ENCODE peak calls at places on chromosomes 6 and 20, in eight cellular contexts. G is kidney; U is CD8-positive, alpha-beta T cell; S is sigmoid colon; A is body of pancreas; C is lung; K is neural progenitor cell; Y is fibroblast of the aortic adventitia. I is an unnamed sample.

GRCh38 chr6:127586372-127586771 is 9.4 kb downstream of the C6orf58 start:
- DNase-seq in A (no peak), K (peak), S (no peak), Y (no peak), G (no peak), C (no peak), U (no peak), I (peak)

GRCh38 chr6:25202505-25202904 is 76.7 kb upstream of the CARMIL1 start:
- DNase-seq in Y (peak), S (no peak), G (no peak), A (no peak), U (no peak), C (no peak), K (no peak), I (peak)

GRCh38 chr6:130035211-130035610 is 16.8 kb downstream of the L3MBTL3 start:
- DNase-seq in Y (no peak), G (no peak), S (no peak), K (no peak), C (no peak), U (no peak), A (no peak), I (no peak)

GRCh38 chr6:170449835-170450753 is 103.0 kb downstream of the PSMB1 start:
- DNase-seq in C (no peak), G (no peak), U (peak), K (no peak), S (no peak), Y (no peak), A (no peak), I (no peak)

GRCh38 chr6:170030284-170031095 is 260.4 kb downstream of the DLL1 start:
- DNase-seq in Y (no peak), S (peak), G (peak), U (peak), A (no peak), K (no peak), C (no peak), I (no peak)

GRCh38 chr6:25326958-25327357 is 47.8 kb downstream of the CARMIL1 start:
- DNase-seq in K (no peak), S (no peak), Y (no peak), U (no peak), G (no peak), C (no peak), A (no peak), I (no peak)

GRCh38 chr20:36538026-36538764 is 3.1 kb upstream of the MYL9 start:
- DNase-seq in A (no peak), S (peak), Y (peak), G (no peak), U (no peak), C (no peak), K (no peak), I (no peak)

GRCh38 chr6:149082320-149082719 is 235.2 kb upstream of the TAB2 start:
- DNase-seq in U (peak), C (peak), S (peak), Y (peak), K (peak), G (peak), A (peak), I (peak)

GRCh38 chr20:9262653-9263194 is 193.8 kb downstream of the PLCB4 start:
- DNase-seq in C (no peak), G (no peak), K (no peak), Y (no peak), U (no peak), A (no peak), S (no peak), I (no peak)

GRCh38 chr6:74991573-74992332 is 214.1 kb downstream of the COL12A1 start:
- DNase-seq in G (no peak), A (no peak), U (no peak), Y (peak), K (peak), S (no peak), C (no peak), I (peak)

GRCh38 chr6:105324386-105325000 is 78.4 kb downstream of the PREP start:
- DNase-seq in G (no peak), Y (no peak), A (no peak), K (no peak), U (no peak), C (no peak), S (no peak), I (peak)

DNA sequence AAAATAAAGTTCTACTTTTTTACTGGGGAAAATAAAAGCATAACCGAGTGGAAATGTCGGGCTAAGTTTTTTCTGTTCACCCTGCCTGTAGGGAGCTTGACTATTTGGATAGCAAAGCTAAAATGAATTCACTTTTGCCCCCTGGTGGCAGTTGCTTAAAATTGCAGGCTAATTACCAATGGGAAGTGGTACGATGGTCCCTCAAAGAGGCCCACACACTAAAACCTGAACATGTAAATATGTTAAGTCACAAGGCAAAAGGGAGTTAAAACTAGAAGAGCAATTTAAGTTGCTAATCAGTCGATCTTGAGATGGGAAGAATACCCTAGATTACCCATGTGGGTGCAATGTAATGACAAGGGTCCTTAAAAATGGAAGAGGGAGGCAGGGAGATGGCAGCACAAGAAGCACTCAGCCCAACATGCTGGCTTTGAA is 916 bp upstream of the SUN5 start:
- DNase-seq in G (no peak), C (no peak), U (no peak), A (no peak), S (no peak), K (peak), Y (no peak), I (no peak)
- TF ChIP-seq CTCF in G (no peak), C (peak), U (peak), A (no peak), S (no peak), K (peak), Y (peak), I (peak)

GRCh38 chr20:1935696-1936366 is 40.6 kb downstream of the SIRPA start:
- DNase-seq in Y (no peak), C (no peak), G (no peak), S (peak), U (no peak), A (peak), K (no peak), I (no peak)
- H3K4me3 ChIP-seq in Y (no peak), C (no peak), G (no peak), S (no peak), U (no peak), A (no peak), K (no peak), I (no peak)

GRCh38 chr6:84691978-84692623 is 72.3 kb downstream of the TBX18 start:
- DNase-seq in S (no peak), U (no peak), C (no peak), Y (no peak), K (no peak), G (no peak), A (no peak), I (no peak)

GRCh38 chr6:84696181-84696580 is 68.2 kb downstream of the TBX18 start:
- DNase-seq in C (no peak), U (no peak), S (no peak), Y (peak), A (no peak), K (no peak), G (no peak), I (no peak)
- TF ChIP-seq CTCF in C (no peak), U (no peak), S (no peak), Y (no peak), A (no peak), K (no peak), G (no peak), I (no peak)

DNA sequence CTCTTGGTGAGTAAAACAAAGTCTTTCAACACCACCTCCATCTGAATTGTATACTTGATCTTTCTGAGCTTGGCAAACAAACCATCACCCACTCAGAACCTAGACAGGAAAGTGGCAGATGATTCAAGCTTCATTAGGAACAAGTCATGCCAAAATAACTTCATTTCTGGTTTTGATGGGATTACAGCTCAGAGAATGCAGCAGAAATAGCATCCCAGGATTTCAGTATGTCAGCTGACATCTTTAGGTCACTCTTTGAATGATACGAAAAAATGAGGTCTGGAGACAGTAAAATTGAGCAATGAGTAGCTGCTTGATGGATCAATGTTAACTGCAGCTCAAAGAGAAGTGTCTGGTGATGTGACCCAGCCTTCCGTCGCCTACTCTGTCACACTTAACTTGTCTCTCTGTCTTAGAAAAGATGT is 92.4 kb downstream of the GJA10 start:
- DNase-seq in K (peak), A (no peak), C (no peak), U (no peak), S (no peak), Y (no peak), G (no peak), I (peak)
- H3K4me3 ChIP-seq in K (no peak), A (no peak), C (no peak), U (no peak), S (no peak), Y (no peak), G (no peak), I (no peak)

GRCh38 chr20:62448788-62449187 is 21.4 kb upstream of the RBBP8NL start:
- DNase-seq in Y (no peak), G (no peak), C (no peak), U (no peak), K (peak), S (no peak), A (no peak), I (no peak)

GRCh38 chr20:62448038-62448437 is 20.7 kb upstream of the RBBP8NL start:
- DNase-seq in S (no peak), U (no peak), C (no peak), Y (no peak), K (no peak), A (no peak), G (no peak), I (no peak)

GRCh38 chr20:62451156-62451767 is 23.9 kb upstream of the RBBP8NL start:
- DNase-seq in G (no peak), Y (no peak), K (no peak), U (no peak), A (no peak), S (no peak), C (no peak), I (no peak)

GRCh38 chr20:62451970-62452369 is 23.8 kb downstream of the GATA5 start:
- DNase-seq in U (no peak), S (no peak), Y (no peak), G (no peak), C (no peak), A (no peak), K (no peak), I (no peak)

DNA sequence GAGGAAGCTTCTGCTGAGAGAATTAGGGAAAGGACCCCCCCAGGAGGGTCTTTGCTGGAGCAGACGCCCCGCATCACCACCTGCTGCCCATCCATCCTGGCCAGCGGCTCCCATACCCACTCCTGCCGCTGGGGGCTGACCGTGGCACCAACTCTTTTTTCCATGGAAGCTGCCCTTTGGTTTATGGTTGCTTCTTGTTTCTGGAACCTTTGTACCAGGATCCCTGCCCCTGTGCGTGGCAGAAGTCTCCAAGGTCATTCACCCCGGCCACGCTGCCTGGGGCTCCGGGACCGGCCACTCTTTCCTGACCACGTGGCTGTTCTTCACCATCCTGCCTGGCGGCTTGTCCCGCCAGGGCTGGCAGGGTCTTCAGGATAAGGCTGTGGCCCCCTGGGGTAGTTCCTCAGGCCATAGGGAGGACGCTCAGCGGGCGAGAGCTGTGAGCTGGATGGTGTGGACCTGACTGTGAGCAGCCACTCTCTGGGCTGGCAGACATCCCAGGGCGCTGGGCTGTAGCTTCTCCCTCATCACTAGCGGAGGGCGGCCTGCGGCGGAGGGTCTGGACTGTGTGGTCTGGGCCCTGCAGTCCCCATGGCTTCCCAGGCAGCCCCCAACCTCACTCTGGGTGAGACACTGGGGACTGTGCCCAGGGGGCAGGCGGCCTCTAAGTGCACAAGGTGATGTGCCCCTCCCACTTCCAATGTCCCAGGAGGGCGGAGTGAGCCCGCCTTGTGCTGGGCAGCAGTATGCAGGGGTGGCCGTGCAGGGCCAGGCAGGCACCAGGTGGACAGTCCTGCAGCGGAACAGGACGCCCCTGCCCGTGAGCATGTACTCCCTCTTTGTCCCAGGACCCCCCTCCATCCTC is 22.8 kb upstream of the RBBP8NL start:
- DNase-seq in S (no peak), K (no peak), G (no peak), A (no peak), U (no peak), C (no peak), Y (no peak), I (no peak)
- TF ChIP-seq CTCF in S (no peak), K (no peak), G (no peak), A (peak), U (no peak), C (no peak), Y (peak), I (no peak)

GRCh38 chr6:44933113-44933512 is 395.0 kb upstream of the RUNX2 start:
- DNase-seq in G (no peak), A (no peak), S (no peak), C (no peak), K (no peak), Y (no peak), U (no peak), I (no peak)
- H3K4me3 ChIP-seq in G (no peak), A (no peak), S (no peak), C (no peak), K (no peak), Y (no peak), U (peak), I (no peak)

GRCh38 chr6:143112837-143113236 is 52.1 kb downstream of the AIG1 start:
- DNase-seq in G (no peak), S (no peak), Y (no peak), K (no peak), C (no peak), A (no peak), U (no peak), I (no peak)
- TF ChIP-seq CTCF in G (no peak), S (no peak), Y (no peak), K (no peak), C (no peak), A (no peak), U (no peak), I (no peak)

DNA sequence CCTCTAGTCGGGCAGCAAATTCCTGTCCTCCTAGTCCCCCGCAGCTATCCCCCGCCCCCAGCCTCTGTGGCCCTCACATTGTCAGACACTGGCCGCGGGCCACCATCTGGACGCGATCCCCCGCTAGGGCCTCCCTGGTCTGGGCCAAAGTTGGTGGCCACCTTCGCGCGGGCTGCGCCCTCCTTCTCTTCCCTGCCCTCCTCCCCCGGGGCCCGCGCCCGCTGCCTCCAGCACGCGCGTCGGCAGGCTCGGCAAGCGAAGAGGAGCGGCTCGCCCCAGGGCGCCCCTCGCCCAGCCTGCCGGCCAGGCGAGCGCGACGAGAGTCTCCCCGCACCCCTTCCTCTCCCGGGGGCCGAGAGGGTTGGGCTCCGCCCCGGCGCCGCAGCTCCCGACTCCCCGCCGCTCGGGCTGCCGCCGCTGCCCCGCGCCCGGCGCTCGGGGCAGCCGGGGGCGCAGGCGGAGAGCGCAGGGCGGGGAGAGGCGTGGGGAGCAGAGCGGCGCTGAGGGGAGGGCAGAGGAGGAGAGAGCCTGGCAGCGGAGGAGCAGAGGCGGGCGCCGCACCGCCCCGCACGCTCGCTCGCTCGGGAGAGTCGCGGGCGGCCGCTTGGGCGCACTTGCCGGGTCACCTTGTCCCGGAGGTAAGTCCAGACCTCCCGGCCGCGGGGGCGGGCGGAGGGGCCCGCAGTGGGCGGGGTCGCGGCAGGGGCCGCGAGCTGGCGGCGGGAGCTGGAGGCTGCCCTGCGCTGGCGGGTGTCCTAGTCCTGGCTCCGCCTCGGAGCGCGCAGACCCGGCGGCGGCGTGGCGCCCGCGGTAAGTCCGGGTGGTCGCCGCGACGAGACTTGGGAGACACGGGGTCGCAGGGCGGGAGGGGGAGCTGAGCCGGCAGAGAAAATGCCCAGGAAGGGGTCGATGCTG is at the start of gene SYNDIG1:
- DNase-seq in A (no peak), C (no peak), Y (peak), G (peak), U (no peak), S (peak), K (peak), I (no peak)
- H3K4me3 ChIP-seq in A (no peak), C (no peak), Y (peak), G (peak), U (no peak), S (peak), K (peak), I (no peak)

GRCh38 chr6:168711049-168711640 is 270.2 kb downstream of the SMOC2 start:
- DNase-seq in K (no peak), Y (peak), S (no peak), G (no peak), U (no peak), A (no peak), C (no peak), I (no peak)
- TF ChIP-seq CTCF in K (peak), Y (peak), S (no peak), G (peak), U (no peak), A (peak), C (no peak), I (peak)

GRCh38 chr6:161372422-161372793 is 98.5 kb upstream of the AGPAT4 start:
- DNase-seq in U (no peak), S (no peak), K (no peak), G (no peak), C (no peak), A (no peak), Y (no peak), I (no peak)

GRCh38 chr6:161373905-161374451 is 100.1 kb upstream of the AGPAT4 start:
- DNase-seq in C (peak), S (peak), Y (peak), G (no peak), U (peak), A (peak), K (peak), I (peak)

GRCh38 chr6:161376367-161376766 is 102.5 kb upstream of the AGPAT4 start:
- DNase-seq in C (no peak), K (no peak), U (no peak), S (no peak), A (no peak), G (no peak), Y (no peak), I (no peak)

GRCh38 chr6:161377116-161377515 is 103.3 kb upstream of the AGPAT4 start:
- DNase-seq in C (no peak), A (no peak), K (no peak), S (no peak), G (no peak), Y (no peak), U (no peak), I (no peak)

DNA sequence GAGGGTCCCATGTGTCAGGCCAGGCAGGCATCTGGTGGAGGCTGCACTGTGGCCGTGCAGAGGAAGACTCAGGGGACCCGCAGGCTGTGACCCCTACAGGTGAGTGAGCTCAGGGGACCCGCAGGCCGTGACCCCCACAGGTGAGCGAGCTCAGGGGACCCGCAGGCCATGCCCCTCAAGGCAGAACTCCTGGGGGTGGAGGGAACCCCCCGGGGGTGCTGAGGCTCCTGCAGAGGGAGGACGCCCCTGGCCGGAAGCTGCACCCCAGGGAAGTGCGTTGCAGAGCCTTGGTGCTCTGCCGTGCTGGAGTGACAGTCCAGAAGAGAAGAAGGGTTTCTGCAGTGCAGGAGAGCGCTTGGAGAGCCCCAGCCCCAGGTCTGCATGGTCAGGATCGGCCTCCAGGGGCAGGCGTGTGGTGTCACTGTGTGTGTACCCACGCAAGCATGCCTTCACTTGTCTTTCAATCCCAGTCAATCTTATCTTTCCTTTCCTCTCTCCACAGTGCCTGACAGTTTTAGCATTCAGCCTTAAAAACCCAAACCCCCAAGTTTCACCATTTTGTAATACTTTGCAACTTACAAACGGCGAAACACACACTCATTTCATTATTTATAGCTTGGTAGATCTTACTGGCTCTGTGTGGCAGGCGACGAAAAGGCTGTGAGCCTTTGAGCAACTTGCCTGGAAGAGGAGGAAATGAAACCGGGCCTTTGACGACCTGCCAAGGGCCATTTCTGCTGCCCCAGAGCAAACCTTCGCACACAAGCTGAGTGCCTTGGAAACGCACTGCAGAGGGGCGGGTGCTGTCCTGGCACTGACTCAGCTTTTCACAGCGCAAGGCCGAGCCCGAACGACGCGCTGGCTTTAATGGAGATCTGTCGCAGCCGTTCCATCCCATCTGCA is 101.4 kb upstream of the AGPAT4 start:
- DNase-seq in C (peak), U (no peak), S (peak), Y (peak), K (peak), G (peak), A (peak), I (peak)
- H3K4me3 ChIP-seq in C (no peak), U (no peak), S (peak), Y (no peak), K (no peak), G (no peak), A (no peak), I (peak)